ENCODE peak calls at places on chromosomes 11 and 22, in five cellular contexts. Q, D, X, U and N are unnamed samples.

GRCh38 chr11:66289548-66290331 is 797 bp upstream of the YIF1A start:
- DNase-seq in Q (no peak), D (peak; percentile 94), X (no peak), U (peak; percentile 95), N (peak; percentile 95)

GRCh38 chr22:48961705-48962104 is 866.0 kb downstream of the BRD1 start:
- DNase-seq in Q (no peak), D (no peak), X (no peak), U (no peak), N (no peak)

GRCh38 chr11:70335511-70335910 is 62.8 kb upstream of the CTTN start:
- DNase-seq in Q (no peak), D (no peak), X (no peak), U (no peak), N (no peak)

GRCh38 chr11:45424781-45425180 is 138.6 kb upstream of the SYT13 start:
- DNase-seq in Q (no peak), D (no peak), X (no peak), U (no peak), N (no peak)

GRCh38 chr11:62599909-62600308 is 1.8 kb downstream of the MTA2 start:
- DNase-seq in Q (no peak), D (peak; percentile 31), X (no peak), U (peak; percentile 72), N (peak; percentile 45)

GRCh38 chr11:36292311-36292722 is 3.1 kb upstream of the COMMD9 start:
- DNase-seq in Q (no peak), D (peak; percentile 55), X (no peak), U (peak; percentile 78), N (no peak)

GRCh38 chr22:27795053-27795452 is 6.5 kb downstream of the MN1 start:
- DNase-seq in Q (no peak), D (no peak), X (no peak), U (no peak), N (peak; percentile 64)

GRCh38 chr11:19447150-19447566 is 206.4 kb upstream of the E2F8 start:
- DNase-seq in Q (no peak), D (peak; percentile 25), X (no peak), U (no peak), N (no peak)

GRCh38 chr11:8971917-8972316 is 7.7 kb upstream of the TMEM9B start:
- DNase-seq in Q (no peak), D (no peak), X (no peak), U (no peak), N (no peak)

GRCh38 chr11:111911563-111912401 is at the start of gene CRYAB:
- DNase-seq in Q (no peak), D (peak; percentile 62), X (no peak), U (no peak), N (peak; percentile 91)

GRCh38 chr11:120554771-120555432 is 43.4 kb downstream of the GRIK4 start:
- DNase-seq in Q (no peak), D (peak; percentile 73), X (no peak), U (no peak), N (peak; percentile 79)

GRCh38 chr11:128946646-128947045 is 4.0 kb upstream of the TP53AIP1 start:
- DNase-seq in Q (no peak), D (no peak), X (no peak), U (no peak), N (no peak)